ENCODE peak calls at places on chromosomes 5 and 9, in ten cellular contexts. One of them, this sample, is unnamed.

GRCh38 chr9:27377147-27377807 is 80.3 kb upstream of the EQTN start:
- DNase-seq in dorsolateral prefrontal cortex: no peak
- DNase-seq in BJ: no peak
- DNase-seq in GM20000: no peak
- DNase-seq in endothelial cell: no peak
- DNase-seq in tibial artery: no peak
- DNase-seq in B cell: no peak
- DNase-seq in astrocyte of the spinal cord: no peak
- DNase-seq in brain microvascular endothelial cell: no peak
- DNase-seq in lower lobe of right lung: no peak
- DNase-seq in this sample: no peak

GRCh38 chr9:692636-693459 is 148.6 kb upstream of the DMRT1 start:
- DNase-seq in dorsolateral prefrontal cortex: no peak
- DNase-seq in BJ: no peak
- DNase-seq in GM20000: no peak
- DNase-seq in endothelial cell: no peak
- DNase-seq in tibial artery: no peak
- DNase-seq in B cell: no peak
- DNase-seq in astrocyte of the spinal cord: no peak
- DNase-seq in brain microvascular endothelial cell: peak; percentile 46
- DNase-seq in lower lobe of right lung: no peak
- DNase-seq in this sample: no peak

GRCh38 chr9:98899399-98900056 is 44.2 kb upstream of the COL15A1 start:
- DNase-seq in dorsolateral prefrontal cortex: no peak
- DNase-seq in BJ: peak; percentile 68
- DNase-seq in GM20000: no peak
- DNase-seq in endothelial cell: no peak
- DNase-seq in tibial artery: no peak
- DNase-seq in B cell: no peak
- DNase-seq in astrocyte of the spinal cord: peak; percentile 79
- DNase-seq in brain microvascular endothelial cell: peak; percentile 84
- DNase-seq in lower lobe of right lung: no peak
- DNase-seq in this sample: no peak

GRCh38 chr5:177495243-177496060 is 2.0 kb downstream of the PDLIM7 start:
- DNase-seq in dorsolateral prefrontal cortex: no peak
- DNase-seq in BJ: no peak
- DNase-seq in GM20000: peak; percentile 53
- DNase-seq in endothelial cell: peak; percentile 44
- DNase-seq in tibial artery: peak; percentile 97
- DNase-seq in B cell: no peak
- DNase-seq in astrocyte of the spinal cord: peak; percentile 97
- DNase-seq in brain microvascular endothelial cell: peak; percentile 90
- DNase-seq in lower lobe of right lung: no peak
- DNase-seq in this sample: no peak

GRCh38 chr5:110441035-110441434 is 285.4 kb downstream of the TMEM232 start:
- DNase-seq in dorsolateral prefrontal cortex: no peak
- DNase-seq in BJ: no peak
- DNase-seq in GM20000: peak; percentile 6
- DNase-seq in endothelial cell: peak; percentile 30
- DNase-seq in tibial artery: no peak
- DNase-seq in B cell: no peak
- DNase-seq in astrocyte of the spinal cord: peak; percentile 59
- DNase-seq in brain microvascular endothelial cell: peak; percentile 53
- DNase-seq in lower lobe of right lung: no peak
- DNase-seq in this sample: no peak

GRCh38 chr5:83925321-83925877 is 204.7 kb upstream of the HAPLN1 start:
- DNase-seq in dorsolateral prefrontal cortex: no peak
- DNase-seq in BJ: peak; percentile 30
- DNase-seq in GM20000: no peak
- DNase-seq in endothelial cell: no peak
- DNase-seq in tibial artery: no peak
- DNase-seq in B cell: no peak
- DNase-seq in astrocyte of the spinal cord: peak; percentile 91
- DNase-seq in brain microvascular endothelial cell: peak; percentile 79
- DNase-seq in lower lobe of right lung: no peak
- DNase-seq in this sample: no peak

GRCh38 chr9:129486496-129487306 is 134.2 kb downstream of the C9orf50 start:
- DNase-seq in dorsolateral prefrontal cortex: no peak
- DNase-seq in BJ: peak; percentile 72
- DNase-seq in GM20000: no peak
- DNase-seq in endothelial cell: no peak
- DNase-seq in tibial artery: peak; percentile 99
- DNase-seq in B cell: no peak
- DNase-seq in astrocyte of the spinal cord: peak; percentile 46
- DNase-seq in brain microvascular endothelial cell: no peak
- DNase-seq in lower lobe of right lung: no peak
- DNase-seq in this sample: no peak

GRCh38 chr5:90446961-90447360 is 27.6 kb downstream of the MBLAC2 start:
- DNase-seq in dorsolateral prefrontal cortex: no peak
- DNase-seq in BJ: peak; percentile 12
- DNase-seq in GM20000: no peak
- DNase-seq in endothelial cell: no peak
- DNase-seq in tibial artery: no peak
- DNase-seq in B cell: no peak
- DNase-seq in astrocyte of the spinal cord: peak; percentile 1
- DNase-seq in brain microvascular endothelial cell: no peak
- DNase-seq in lower lobe of right lung: no peak
- DNase-seq in this sample: no peak

GRCh38 chr5:68288756-68289134 is 73.2 kb downstream of the PIK3R1 start:
- DNase-seq in dorsolateral prefrontal cortex: no peak
- DNase-seq in BJ: no peak
- DNase-seq in GM20000: peak; percentile 21
- DNase-seq in endothelial cell: no peak
- DNase-seq in tibial artery: peak; percentile 69
- DNase-seq in B cell: no peak
- DNase-seq in astrocyte of the spinal cord: no peak
- DNase-seq in brain microvascular endothelial cell: no peak
- DNase-seq in lower lobe of right lung: no peak
- DNase-seq in this sample: no peak

GRCh38 chr5:68287631-68287975 is 72.0 kb downstream of the PIK3R1 start:
- DNase-seq in dorsolateral prefrontal cortex: no peak
- DNase-seq in BJ: no peak
- DNase-seq in GM20000: no peak
- DNase-seq in endothelial cell: no peak
- DNase-seq in tibial artery: no peak
- DNase-seq in B cell: no peak
- DNase-seq in astrocyte of the spinal cord: no peak
- DNase-seq in brain microvascular endothelial cell: no peak
- DNase-seq in lower lobe of right lung: no peak
- DNase-seq in this sample: no peak

GRCh38 chr5:68289576-68289975 is 74.0 kb downstream of the PIK3R1 start:
- DNase-seq in dorsolateral prefrontal cortex: no peak
- DNase-seq in BJ: no peak
- DNase-seq in GM20000: no peak
- DNase-seq in endothelial cell: no peak
- DNase-seq in tibial artery: no peak
- DNase-seq in B cell: no peak
- DNase-seq in astrocyte of the spinal cord: no peak
- DNase-seq in brain microvascular endothelial cell: no peak
- DNase-seq in lower lobe of right lung: no peak
- DNase-seq in this sample: no peak

GRCh38 chr5:68286612-68286912 is 71.0 kb downstream of the PIK3R1 start:
- DNase-seq in dorsolateral prefrontal cortex: no peak
- DNase-seq in BJ: no peak
- DNase-seq in GM20000: no peak
- DNase-seq in endothelial cell: no peak
- DNase-seq in tibial artery: no peak
- DNase-seq in B cell: no peak
- DNase-seq in astrocyte of the spinal cord: no peak
- DNase-seq in brain microvascular endothelial cell: no peak
- DNase-seq in lower lobe of right lung: no peak
- DNase-seq in this sample: no peak

GRCh38 chr5:68287976-68288755 is 72.6 kb downstream of the PIK3R1 start:
- DNase-seq in dorsolateral prefrontal cortex: peak; percentile 85
- DNase-seq in BJ: no peak
- DNase-seq in GM20000: peak; percentile 80
- DNase-seq in endothelial cell: peak; percentile 73
- DNase-seq in tibial artery: peak; percentile 85
- DNase-seq in B cell: peak; percentile 54
- DNase-seq in astrocyte of the spinal cord: peak; percentile 67
- DNase-seq in brain microvascular endothelial cell: peak; percentile 38
- DNase-seq in lower lobe of right lung: peak; percentile 69
- DNase-seq in this sample: peak; percentile 84
- TF ChIP-seq CTCF in dorsolateral prefrontal cortex: no peak
- TF ChIP-seq CTCF in BJ: no peak
- TF ChIP-seq CTCF in GM20000: no peak
- TF ChIP-seq CTCF in endothelial cell: no peak
- TF ChIP-seq CTCF in tibial artery: no peak
- TF ChIP-seq CTCF in B cell: no peak
- TF ChIP-seq CTCF in astrocyte of the spinal cord: no peak
- TF ChIP-seq CTCF in brain microvascular endothelial cell: no peak
- TF ChIP-seq CTCF in lower lobe of right lung: no peak
- TF ChIP-seq CTCF in this sample: no peak

DNA sequence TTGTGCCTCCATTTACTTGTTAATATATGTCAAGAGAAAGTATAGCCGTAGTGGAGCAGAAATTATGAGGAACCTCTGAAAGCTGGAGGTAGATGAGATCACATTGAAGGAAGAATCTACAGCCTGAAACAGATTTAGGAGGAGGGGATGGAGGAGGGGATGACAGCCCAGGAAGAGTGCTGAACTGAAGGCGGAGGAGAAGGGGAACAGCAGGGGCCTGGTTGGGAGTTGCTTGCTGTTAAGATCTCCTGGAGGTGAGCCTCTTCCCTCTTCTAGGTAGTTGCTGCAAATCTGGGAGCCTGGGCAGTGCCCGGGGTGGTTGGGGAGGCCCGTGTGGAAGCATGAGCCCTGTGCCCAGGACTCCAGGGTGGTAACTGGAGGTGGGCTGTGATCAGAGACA is 111.8 kb upstream of the SEMA6A start:
- DNase-seq in dorsolateral prefrontal cortex: no peak
- DNase-seq in BJ: no peak
- DNase-seq in GM20000: no peak
- DNase-seq in endothelial cell: no peak
- DNase-seq in tibial artery: no peak
- DNase-seq in B cell: no peak
- DNase-seq in astrocyte of the spinal cord: no peak
- DNase-seq in brain microvascular endothelial cell: no peak
- DNase-seq in lower lobe of right lung: no peak
- DNase-seq in this sample: no peak
- TF ChIP-seq CTCF in dorsolateral prefrontal cortex: no peak
- TF ChIP-seq CTCF in BJ: no peak
- TF ChIP-seq CTCF in GM20000: no peak
- TF ChIP-seq CTCF in endothelial cell: no peak
- TF ChIP-seq CTCF in tibial artery: no peak
- TF ChIP-seq CTCF in B cell: no peak
- TF ChIP-seq CTCF in astrocyte of the spinal cord: no peak
- TF ChIP-seq CTCF in brain microvascular endothelial cell: no peak
- TF ChIP-seq CTCF in lower lobe of right lung: no peak
- TF ChIP-seq CTCF in this sample: no peak

GRCh38 chr9:38622961-38623360 is 2.6 kb upstream of the ANKRD18A start:
- DNase-seq in dorsolateral prefrontal cortex: no peak
- DNase-seq in BJ: no peak
- DNase-seq in GM20000: no peak
- DNase-seq in endothelial cell: no peak
- DNase-seq in tibial artery: no peak
- DNase-seq in B cell: no peak
- DNase-seq in astrocyte of the spinal cord: no peak
- DNase-seq in brain microvascular endothelial cell: no peak
- DNase-seq in lower lobe of right lung: no peak
- DNase-seq in this sample: no peak

GRCh38 chr9:38619556-38620447 is 594 bp downstream of the ANKRD18A start:
- DNase-seq in dorsolateral prefrontal cortex: no peak
- DNase-seq in BJ: no peak
- DNase-seq in GM20000: no peak
- DNase-seq in endothelial cell: peak; percentile 18
- DNase-seq in tibial artery: no peak
- DNase-seq in B cell: no peak
- DNase-seq in astrocyte of the spinal cord: no peak
- DNase-seq in brain microvascular endothelial cell: no peak
- DNase-seq in lower lobe of right lung: peak; percentile 56
- DNase-seq in this sample: no peak

GRCh38 chr9:38621434-38622082 is 1.2 kb upstream of the ANKRD18A start:
- DNase-seq in dorsolateral prefrontal cortex: no peak
- DNase-seq in BJ: no peak
- DNase-seq in GM20000: peak; percentile 31
- DNase-seq in endothelial cell: peak; percentile 30
- DNase-seq in tibial artery: no peak
- DNase-seq in B cell: no peak
- DNase-seq in astrocyte of the spinal cord: peak; percentile 38
- DNase-seq in brain microvascular endothelial cell: no peak
- DNase-seq in lower lobe of right lung: peak; percentile 61
- DNase-seq in this sample: no peak

GRCh38 chr9:38622083-38622674 is 1.8 kb upstream of the ANKRD18A start:
- DNase-seq in dorsolateral prefrontal cortex: no peak
- DNase-seq in BJ: no peak
- DNase-seq in GM20000: no peak
- DNase-seq in endothelial cell: peak; percentile 15
- DNase-seq in tibial artery: no peak
- DNase-seq in B cell: no peak
- DNase-seq in astrocyte of the spinal cord: peak; percentile 3
- DNase-seq in brain microvascular endothelial cell: no peak
- DNase-seq in lower lobe of right lung: no peak
- DNase-seq in this sample: no peak

GRCh38 chr9:38620483-38621433 is at the start of gene ANKRD18A:
- DNase-seq in dorsolateral prefrontal cortex: peak; percentile 66
- DNase-seq in BJ: no peak
- DNase-seq in GM20000: peak; percentile 78
- DNase-seq in endothelial cell: peak; percentile 87
- DNase-seq in tibial artery: no peak
- DNase-seq in B cell: no peak
- DNase-seq in astrocyte of the spinal cord: peak; percentile 82
- DNase-seq in brain microvascular endothelial cell: peak; percentile 49
- DNase-seq in lower lobe of right lung: peak; percentile 93
- DNase-seq in this sample: peak; percentile 91
- TF ChIP-seq CTCF in dorsolateral prefrontal cortex: peak; percentile 34
- TF ChIP-seq CTCF in BJ: peak; percentile 79
- TF ChIP-seq CTCF in GM20000: peak; percentile 47
- TF ChIP-seq CTCF in endothelial cell: peak; percentile 63
- TF ChIP-seq CTCF in tibial artery: peak; percentile 14
- TF ChIP-seq CTCF in B cell: no peak
- TF ChIP-seq CTCF in astrocyte of the spinal cord: peak; percentile 73
- TF ChIP-seq CTCF in brain microvascular endothelial cell: peak; percentile 69
- TF ChIP-seq CTCF in lower lobe of right lung: peak; percentile 63
- TF ChIP-seq CTCF in this sample: peak; percentile 81

GRCh38 chr9:36797471-36798220 is 225.0 kb downstream of the MELK start:
- DNase-seq in dorsolateral prefrontal cortex: no peak
- DNase-seq in BJ: no peak
- DNase-seq in GM20000: no peak
- DNase-seq in endothelial cell: no peak
- DNase-seq in tibial artery: no peak
- DNase-seq in B cell: no peak
- DNase-seq in astrocyte of the spinal cord: no peak
- DNase-seq in brain microvascular endothelial cell: no peak
- DNase-seq in lower lobe of right lung: no peak
- DNase-seq in this sample: no peak

GRCh38 chr9:36796671-36797419 is 224.2 kb downstream of the MELK start:
- DNase-seq in dorsolateral prefrontal cortex: no peak
- DNase-seq in BJ: no peak
- DNase-seq in GM20000: no peak
- DNase-seq in endothelial cell: no peak
- DNase-seq in tibial artery: no peak
- DNase-seq in B cell: no peak
- DNase-seq in astrocyte of the spinal cord: no peak
- DNase-seq in brain microvascular endothelial cell: no peak
- DNase-seq in lower lobe of right lung: no peak
- DNase-seq in this sample: no peak

GRCh38 chr9:36791204-36791948 is 218.7 kb downstream of the MELK start:
- DNase-seq in dorsolateral prefrontal cortex: no peak
- DNase-seq in BJ: no peak
- DNase-seq in GM20000: no peak
- DNase-seq in endothelial cell: no peak
- DNase-seq in tibial artery: no peak
- DNase-seq in B cell: no peak
- DNase-seq in astrocyte of the spinal cord: no peak
- DNase-seq in brain microvascular endothelial cell: no peak
- DNase-seq in lower lobe of right lung: no peak
- DNase-seq in this sample: no peak

GRCh38 chr9:36789886-36790285 is 217.2 kb downstream of the MELK start:
- DNase-seq in dorsolateral prefrontal cortex: no peak
- DNase-seq in BJ: no peak
- DNase-seq in GM20000: no peak
- DNase-seq in endothelial cell: no peak
- DNase-seq in tibial artery: no peak
- DNase-seq in B cell: no peak
- DNase-seq in astrocyte of the spinal cord: no peak
- DNase-seq in brain microvascular endothelial cell: no peak
- DNase-seq in lower lobe of right lung: no peak
- DNase-seq in this sample: no peak

GRCh38 chr9:36793277-36793676 is 220.6 kb downstream of the MELK start:
- DNase-seq in dorsolateral prefrontal cortex: no peak
- DNase-seq in BJ: no peak
- DNase-seq in GM20000: no peak
- DNase-seq in endothelial cell: no peak
- DNase-seq in tibial artery: no peak
- DNase-seq in B cell: no peak
- DNase-seq in astrocyte of the spinal cord: no peak
- DNase-seq in brain microvascular endothelial cell: no peak
- DNase-seq in lower lobe of right lung: no peak
- DNase-seq in this sample: no peak
- TF ChIP-seq CTCF in dorsolateral prefrontal cortex: no peak
- TF ChIP-seq CTCF in BJ: peak; percentile 15
- TF ChIP-seq CTCF in GM20000: no peak
- TF ChIP-seq CTCF in endothelial cell: peak; percentile 69
- TF ChIP-seq CTCF in tibial artery: no peak
- TF ChIP-seq CTCF in B cell: peak; percentile 19
- TF ChIP-seq CTCF in astrocyte of the spinal cord: peak; percentile 13
- TF ChIP-seq CTCF in brain microvascular endothelial cell: peak; percentile 42
- TF ChIP-seq CTCF in lower lobe of right lung: no peak
- TF ChIP-seq CTCF in this sample: peak; percentile 63

This sample was measured in type B pancreatic cell.